ENCODE peak calls at places on chromosomes 1 and 21, in seven cellular contexts. C, L, J, X, B, M and U are unnamed samples.
A peak's percentile ranks its signal among the peaks of the same experiment; 100 is the strongest.

GRCh38 chr1:55816456-55816794 is 601.3 kb upstream of the USP24 start:
- DNase-seq in L (no peak), B (no peak), M (no peak), X (no peak), J (peak; percentile 15), C (no peak), U (no peak)

GRCh38 chr21:25370311-25370744 is 237.0 kb downstream of the MRPL39 start:
- DNase-seq in X (no peak), B (no peak), J (no peak), C (no peak), L (no peak), M (no peak), U (no peak)

GRCh38 chr1:215188302-215188950 is 105.9 kb downstream of the KCNK2 start:
- DNase-seq in C (no peak), L (no peak), X (no peak), B (no peak), M (no peak), J (no peak), U (no peak)

GRCh38 chr21:39373634-39374033 is 24.7 kb upstream of the HMGN1 start:
- DNase-seq in L (no peak), J (no peak), C (no peak), X (peak; percentile 68), B (peak; percentile 54), M (no peak), U (peak; percentile 62)

GRCh38 chr1:223815865-223816264 is 29.9 kb downstream of the TP53BP2 start:
- DNase-seq in C (no peak), J (no peak), B (no peak), X (no peak), M (no peak), L (no peak), U (no peak)

GRCh38 chr1:92759361-92759760 is 25.5 kb downstream of the EVI5 start:
- DNase-seq in X (no peak), B (no peak), C (no peak), J (no peak), M (no peak), L (no peak), U (no peak)

GRCh38 chr1:184191181-184191601 is 139.7 kb downstream of the TSEN15 start:
- DNase-seq in M (no peak), J (no peak), L (no peak), C (no peak), B (no peak), X (no peak), U (no peak)

GRCh38 chr1:160884579-160884978 is 401 bp downstream of the ITLN1 start:
- DNase-seq in C (no peak), B (peak; percentile 35), M (no peak), X (peak; percentile 17), L (no peak), J (no peak), U (peak; percentile 15)

GRCh38 chr1:164801246-164801731 is 242.3 kb downstream of the PBX1 start:
- DNase-seq in M (no peak), C (no peak), L (no peak), B (no peak), X (no peak), J (no peak), U (no peak)

GRCh38 chr1:211648336-211648735 is 27.1 kb downstream of the NEK2 start:
- DNase-seq in J (no peak), L (no peak), C (no peak), B (no peak), M (no peak), X (peak; percentile 47), U (peak; percentile 89)

GRCh38 chr1:181104042-181104789 is 15.7 kb downstream of the IER5 start:
- DNase-seq in X (peak; percentile 71), L (no peak), J (no peak), C (no peak), B (no peak), M (no peak), U (no peak)

GRCh38 chr1:171017431-171017830 is 73.3 kb upstream of the FMO3 start:
- DNase-seq in X (no peak), M (no peak), J (no peak), B (no peak), C (no peak), L (no peak), U (no peak)

GRCh38 chr1:225928186-225929175 is 4.4 kb upstream of the PYCR2 start:
- DNase-seq in M (no peak), X (peak; percentile 98), C (no peak), L (no peak), J (no peak), B (no peak), U (no peak)

GRCh38 chr1:235397733-235398132 is 30.5 kb downstream of the TBCE start:
- DNase-seq in J (no peak), M (no peak), B (no peak), C (no peak), X (no peak), L (no peak), U (no peak)

DNA sequence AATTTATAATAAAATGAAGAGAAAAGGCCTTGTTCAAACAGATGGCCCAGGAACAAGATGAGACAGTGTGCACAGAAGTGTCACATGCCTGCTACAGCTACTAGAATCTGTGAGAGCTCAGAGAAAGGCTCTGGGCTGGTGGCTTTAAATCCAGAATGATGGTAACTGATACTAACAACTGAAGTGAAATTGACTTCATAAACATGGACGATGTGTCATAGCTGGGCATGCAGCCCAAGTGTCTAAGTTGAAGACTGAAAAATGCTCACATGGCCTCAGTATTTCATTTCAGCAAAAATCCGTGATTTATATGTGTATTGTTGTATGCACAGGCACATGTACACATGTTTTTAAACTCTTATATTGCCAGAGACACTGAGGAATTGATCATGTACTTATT is 208.3 kb upstream of the RUNX1 start:
- DNase-seq in J (no peak), B (no peak), L (no peak), C (no peak), X (peak; percentile 29), M (no peak), U (no peak)
- TF ChIP-seq TAF1 in J (no peak), B (no peak), L (no peak), C (no peak), X (no peak), M (no peak), U (no peak)

GRCh38 chr1:116741781-116742565 is 12.3 kb upstream of the CD2 start:
- DNase-seq in C (no peak), B (no peak), J (no peak), X (no peak), L (no peak), M (no peak), U (no peak)
- TF ChIP-seq TAF1 in C (no peak), B (no peak), J (no peak), X (no peak), L (no peak), M (no peak), U (no peak)

DNA sequence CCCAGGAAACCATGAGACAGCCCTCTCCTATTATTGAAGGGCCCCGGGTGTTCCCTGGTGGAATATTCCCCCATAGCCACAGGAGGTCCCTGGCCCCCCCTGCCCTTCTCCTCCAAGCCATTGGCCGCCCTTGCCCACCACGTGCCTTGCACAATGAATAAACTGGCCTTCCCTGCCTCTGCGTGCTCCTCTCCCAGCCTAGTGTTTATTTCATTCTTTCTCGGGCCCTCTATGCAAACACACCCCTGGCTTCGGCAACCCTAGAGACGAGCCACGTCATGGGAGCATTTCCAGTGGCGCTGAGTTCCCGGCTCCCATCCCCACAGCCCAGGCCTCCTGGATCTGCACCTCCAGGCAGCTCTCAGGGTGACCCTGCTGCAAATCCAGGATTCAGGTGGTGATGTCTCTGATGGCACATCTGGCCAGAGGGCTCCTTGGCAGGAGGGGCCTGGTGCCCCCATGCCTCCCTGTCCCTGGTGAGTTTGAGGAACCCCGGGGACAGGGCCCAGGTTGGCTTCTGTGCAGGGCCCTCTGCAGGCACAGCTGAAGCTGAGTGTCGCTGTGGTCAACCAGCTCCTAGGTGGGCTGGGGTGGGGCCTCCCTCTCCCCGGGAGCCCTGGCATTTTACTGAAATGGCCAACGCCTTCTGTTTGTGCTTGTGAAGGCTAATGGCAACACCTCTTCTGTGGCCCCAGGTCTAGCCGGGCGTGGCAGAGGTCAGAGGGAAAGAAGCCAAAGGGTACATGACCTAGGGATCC is 6.2 kb downstream of the KRTAP10-12 start:
- DNase-seq in C (no peak), B (peak; percentile 18), L (no peak), J (no peak), X (no peak), M (no peak), U (peak; percentile 55)
- TF ChIP-seq TAF1 in C (no peak), B (no peak), L (no peak), J (no peak), X (no peak), M (no peak), U (no peak)

GRCh38 chr1:29682918-29683314 is 446.6 kb downstream of the PTPRU start:
- DNase-seq in B (peak; percentile 64), L (no peak), X (no peak), J (no peak), C (no peak), M (no peak), U (no peak)

GRCh38 chr1:29682171-29682917 is 446.0 kb downstream of the PTPRU start:
- DNase-seq in J (no peak), X (no peak), C (no peak), M (no peak), B (peak; percentile 59), L (no peak), U (no peak)

GRCh38 chr1:29679316-29679715 is 443.0 kb downstream of the PTPRU start:
- DNase-seq in C (no peak), L (no peak), X (no peak), J (no peak), M (no peak), B (no peak), U (no peak)

GRCh38 chr1:29677028-29678024 is 441.0 kb downstream of the PTPRU start:
- DNase-seq in C (no peak), L (no peak), X (no peak), M (no peak), J (no peak), B (no peak), U (no peak)

GRCh38 chr1:29679828-29680558 is 443.7 kb downstream of the PTPRU start:
- DNase-seq in X (no peak), M (no peak), C (no peak), B (no peak), J (no peak), L (no peak), U (no peak)
- TF ChIP-seq TAF1 in X (no peak), M (no peak), C (no peak), B (no peak), J (no peak), L (no peak), U (no peak)

GRCh38 chr1:15948600-15949452 is 27.1 kb downstream of the ZBTB17 start:
- DNase-seq in C (no peak), J (no peak), X (peak; percentile 81), B (no peak), L (no peak), M (no peak), U (no peak)
- TF ChIP-seq TAF1 in C (peak; percentile 24), J (no peak), X (no peak), B (no peak), L (no peak), M (no peak), U (no peak)

DNA sequence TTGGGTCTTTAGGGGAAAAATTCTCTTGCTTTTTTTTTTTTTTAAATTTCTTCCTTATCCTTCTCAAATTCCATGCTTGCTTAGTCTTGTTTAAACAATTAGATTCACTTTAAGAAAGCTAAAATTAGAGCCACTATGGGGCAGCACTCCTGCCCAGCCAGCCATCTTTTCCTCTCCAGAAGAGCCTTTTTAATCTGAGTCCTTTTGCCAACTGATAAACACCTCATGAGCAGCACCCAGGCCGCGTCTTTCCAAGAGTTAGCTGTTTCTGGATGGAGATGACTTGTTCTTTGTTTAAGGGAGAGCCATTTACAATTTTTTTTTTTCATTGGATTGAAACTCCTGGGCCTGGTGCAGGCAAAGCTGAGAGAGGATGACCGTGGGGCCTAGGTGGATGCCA is 53.3 kb upstream of the TSPAN2 start:
- DNase-seq in J (no peak), M (no peak), L (no peak), X (no peak), B (no peak), C (no peak), U (no peak)
- TF ChIP-seq TAF1 in J (no peak), M (no peak), L (no peak), X (no peak), B (no peak), C (no peak), U (no peak)